ENCODE peak calls at places on chromosome 16, in four cellular contexts. One of them, this sample, is unnamed.

GRCh38 chr16:84115919-84116719 is 623 bp downstream of the MBTPS1 start:
- DNase-seq in astrocyte of the spinal cord: peak; percentile 40
- DNase-seq in keratinocyte: no peak
- DNase-seq in lower leg skin: peak; percentile 91
- DNase-seq in this sample: peak; percentile 18

GRCh38 chr16:89895482-89896250 is 22.3 kb downstream of the TCF25 start:
- DNase-seq in astrocyte of the spinal cord: no peak
- DNase-seq in keratinocyte: no peak
- DNase-seq in lower leg skin: no peak
- DNase-seq in this sample: no peak

GRCh38 chr16:57967916-57968315 is 3.0 kb downstream of the CNGB1 start:
- DNase-seq in astrocyte of the spinal cord: no peak
- DNase-seq in keratinocyte: no peak
- DNase-seq in lower leg skin: no peak
- DNase-seq in this sample: no peak

GRCh38 chr16:12398736-12399047 is 405.0 kb downstream of the CPPED1 start:
- DNase-seq in astrocyte of the spinal cord: no peak
- DNase-seq in keratinocyte: no peak
- DNase-seq in lower leg skin: no peak
- DNase-seq in this sample: no peak

GRCh38 chr16:3113765-3114479 is 1.5 kb downstream of the ZNF205 start:
- DNase-seq in astrocyte of the spinal cord: no peak
- DNase-seq in keratinocyte: no peak
- DNase-seq in lower leg skin: no peak
- DNase-seq in this sample: no peak

GRCh38 chr16:77840093-77840492 is 51.7 kb downstream of the VAT1L start:
- DNase-seq in astrocyte of the spinal cord: no peak
- DNase-seq in keratinocyte: no peak
- DNase-seq in lower leg skin: no peak
- DNase-seq in this sample: no peak

GRCh38 chr16:71214771-71215381 is 15.6 kb downstream of the HYDIN start:
- DNase-seq in astrocyte of the spinal cord: no peak
- DNase-seq in keratinocyte: no peak
- DNase-seq in lower leg skin: no peak
- DNase-seq in this sample: no peak

GRCh38 chr16:68384293-68385255 is 63.7 kb downstream of the SMPD3 start:
- DNase-seq in astrocyte of the spinal cord: no peak
- DNase-seq in keratinocyte: no peak
- DNase-seq in lower leg skin: no peak
- DNase-seq in this sample: no peak

GRCh38 chr16:46801428-46802049 is 29.4 kb downstream of the C16orf87 start:
- DNase-seq in astrocyte of the spinal cord: peak; percentile 41
- DNase-seq in keratinocyte: no peak
- DNase-seq in lower leg skin: no peak
- DNase-seq in this sample: no peak

GRCh38 chr16:75627856-75628255 is 4.8 kb upstream of the ADAT1 start:
- DNase-seq in astrocyte of the spinal cord: no peak
- DNase-seq in keratinocyte: no peak
- DNase-seq in lower leg skin: no peak
- DNase-seq in this sample: no peak

GRCh38 chr16:24721830-24722238 is 7.6 kb upstream of the TNRC6A start:
- DNase-seq in astrocyte of the spinal cord: no peak
- DNase-seq in keratinocyte: peak; percentile 62
- DNase-seq in lower leg skin: no peak
- DNase-seq in this sample: no peak

GRCh38 chr16:86019446-86020047 is 120.6 kb downstream of the IRF8 start:
- DNase-seq in astrocyte of the spinal cord: no peak
- DNase-seq in keratinocyte: no peak
- DNase-seq in lower leg skin: peak; percentile 42
- DNase-seq in this sample: no peak

GRCh38 chr16:49857423-49858181 is 1.7 kb upstream of the ZNF423 start:
- DNase-seq in astrocyte of the spinal cord: peak; percentile 49
- DNase-seq in keratinocyte: no peak
- DNase-seq in lower leg skin: no peak
- DNase-seq in this sample: peak; percentile 11

DNA sequence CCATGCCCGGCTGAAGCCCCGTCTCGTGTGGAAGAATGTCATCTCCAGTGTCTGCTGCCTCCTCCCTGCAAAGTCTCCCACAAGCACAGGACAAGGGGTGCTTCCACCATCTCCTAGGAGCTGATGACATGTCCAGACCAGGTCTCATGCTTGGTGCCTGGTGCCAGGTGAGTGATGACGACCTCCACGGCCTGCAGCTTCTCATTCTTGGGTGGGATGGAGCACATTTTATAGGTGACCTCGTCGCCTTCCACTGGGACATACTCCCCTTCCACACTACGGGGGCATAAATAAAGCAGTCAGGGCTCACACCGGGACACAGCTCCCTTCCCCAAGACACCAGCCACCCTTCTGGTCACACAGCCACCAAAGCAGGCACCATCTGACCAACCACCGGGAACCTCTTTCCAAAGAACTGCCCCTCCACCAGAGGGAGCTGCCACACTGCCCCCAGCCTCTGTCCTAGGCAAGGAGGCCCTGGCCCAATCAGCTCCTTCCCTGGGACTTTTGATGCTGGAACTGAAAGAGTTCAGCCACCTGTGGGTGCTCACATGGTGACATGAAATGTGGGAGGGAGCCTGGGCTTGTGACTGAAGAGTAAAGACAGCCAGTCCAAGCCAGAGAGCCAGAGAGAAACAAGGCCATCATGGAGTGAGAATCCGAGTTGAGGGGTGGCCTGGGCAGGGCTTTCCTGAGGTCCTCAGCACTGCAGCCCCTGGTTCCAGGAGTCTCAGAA is 13.6 kb downstream of the CARHSP1 start:
- DNase-seq in astrocyte of the spinal cord: no peak
- DNase-seq in keratinocyte: no peak
- DNase-seq in lower leg skin: no peak
- DNase-seq in this sample: no peak
- TF ChIP-seq CTCF in astrocyte of the spinal cord: peak; percentile 5
- TF ChIP-seq CTCF in keratinocyte: peak; percentile 42
- TF ChIP-seq CTCF in lower leg skin: no peak
- TF ChIP-seq CTCF in this sample: no peak

GRCh38 chr16:17289671-17290070 is 181.1 kb downstream of the XYLT1 start:
- DNase-seq in astrocyte of the spinal cord: no peak
- DNase-seq in keratinocyte: no peak
- DNase-seq in lower leg skin: no peak
- DNase-seq in this sample: no peak

GRCh38 chr16:17289050-17289449 is 181.7 kb downstream of the XYLT1 start:
- DNase-seq in astrocyte of the spinal cord: no peak
- DNase-seq in keratinocyte: no peak
- DNase-seq in lower leg skin: no peak
- DNase-seq in this sample: no peak

GRCh38 chr16:17283022-17283421 is 187.7 kb downstream of the XYLT1 start:
- DNase-seq in astrocyte of the spinal cord: no peak
- DNase-seq in keratinocyte: no peak
- DNase-seq in lower leg skin: no peak
- DNase-seq in this sample: no peak

GRCh38 chr16:17287401-17287800 is 183.4 kb downstream of the XYLT1 start:
- DNase-seq in astrocyte of the spinal cord: no peak
- DNase-seq in keratinocyte: no peak
- DNase-seq in lower leg skin: no peak
- DNase-seq in this sample: no peak

GRCh38 chr16:17286443-17286842 is 184.3 kb downstream of the XYLT1 start:
- DNase-seq in astrocyte of the spinal cord: no peak
- DNase-seq in keratinocyte: no peak
- DNase-seq in lower leg skin: no peak
- DNase-seq in this sample: no peak
- H3K4me3 ChIP-seq in astrocyte of the spinal cord: no peak overlapping the region
- H3K4me3 ChIP-seq in keratinocyte: no peak overlapping the region
- H3K4me3 ChIP-seq in lower leg skin: no peak overlapping the region
- H3K4me3 ChIP-seq in this sample: no peak overlapping the region

GRCh38 chr16:9014389-9014788 is 50.7 kb upstream of the USP7 start:
- DNase-seq in astrocyte of the spinal cord: no peak
- DNase-seq in keratinocyte: no peak
- DNase-seq in lower leg skin: no peak
- DNase-seq in this sample: no peak

GRCh38 chr16:9013508-9013864 is 49.8 kb upstream of the USP7 start:
- DNase-seq in astrocyte of the spinal cord: no peak
- DNase-seq in keratinocyte: no peak
- DNase-seq in lower leg skin: no peak
- DNase-seq in this sample: no peak

GRCh38 chr16:9015489-9015888 is 51.8 kb upstream of the USP7 start:
- DNase-seq in astrocyte of the spinal cord: no peak
- DNase-seq in keratinocyte: no peak
- DNase-seq in lower leg skin: no peak
- DNase-seq in this sample: no peak

GRCh38 chr16:9012330-9012729 is 48.6 kb upstream of the USP7 start:
- DNase-seq in astrocyte of the spinal cord: no peak
- DNase-seq in keratinocyte: no peak
- DNase-seq in lower leg skin: no peak
- DNase-seq in this sample: no peak

GRCh38 chr16:9012848-9013507 is 49.3 kb upstream of the USP7 start:
- DNase-seq in astrocyte of the spinal cord: peak; percentile 13
- DNase-seq in keratinocyte: no peak
- DNase-seq in lower leg skin: no peak
- DNase-seq in this sample: no peak
- TF ChIP-seq CTCF in astrocyte of the spinal cord: peak; percentile 26
- TF ChIP-seq CTCF in keratinocyte: no peak
- TF ChIP-seq CTCF in lower leg skin: no peak
- TF ChIP-seq CTCF in this sample: no peak

GRCh38 chr16:73057369-73058210 is 9.7 kb upstream of the ZFHX3 start:
- DNase-seq in astrocyte of the spinal cord: no peak
- DNase-seq in keratinocyte: no peak
- DNase-seq in lower leg skin: no peak
- DNase-seq in this sample: no peak

GRCh38 chr16:73056911-73057310 is 9.0 kb upstream of the ZFHX3 start:
- DNase-seq in astrocyte of the spinal cord: no peak
- DNase-seq in keratinocyte: no peak
- DNase-seq in lower leg skin: no peak
- DNase-seq in this sample: no peak

GRCh38 chr16:73059779-73060178 is 11.9 kb upstream of the ZFHX3 start:
- DNase-seq in astrocyte of the spinal cord: peak; percentile 47
- DNase-seq in keratinocyte: no peak
- DNase-seq in lower leg skin: no peak
- DNase-seq in this sample: no peak

GRCh38 chr16:73058616-73059409 is 10.9 kb upstream of the ZFHX3 start:
- DNase-seq in astrocyte of the spinal cord: no peak
- DNase-seq in keratinocyte: no peak
- DNase-seq in lower leg skin: no peak
- DNase-seq in this sample: no peak

DNA sequence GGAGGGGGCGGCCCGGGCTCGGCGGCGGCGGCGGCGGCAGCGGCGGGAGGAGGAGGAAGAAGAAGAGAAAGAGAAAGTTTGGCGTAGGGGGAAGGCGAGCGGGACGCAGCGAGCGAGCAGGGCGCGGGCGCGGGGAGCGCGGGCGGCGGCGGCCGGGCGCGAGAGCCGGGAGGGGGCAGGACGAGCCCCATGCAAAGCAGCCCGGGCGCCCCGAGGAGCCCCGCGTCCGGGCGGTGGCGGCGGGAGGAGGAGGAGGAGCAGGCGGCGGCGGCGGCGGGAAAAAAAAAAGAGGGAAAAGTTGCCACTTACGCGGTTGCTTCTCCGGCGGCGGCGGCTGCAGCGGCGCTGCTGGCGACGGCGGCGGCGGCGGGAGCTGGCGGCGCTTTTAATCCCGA is 10.3 kb upstream of the ZFHX3 start:
- DNase-seq in astrocyte of the spinal cord: no peak
- DNase-seq in keratinocyte: no peak
- DNase-seq in lower leg skin: no peak
- DNase-seq in this sample: no peak
- H3K4me3 ChIP-seq in astrocyte of the spinal cord: peak overlapping the region; percentile 77
- H3K4me3 ChIP-seq in keratinocyte: peak overlapping the region; percentile 29
- H3K4me3 ChIP-seq in lower leg skin: peak overlapping the region; percentile 73
- H3K4me3 ChIP-seq in this sample: peak overlapping the region; percentile 71

GRCh38 chr16:56357765-56358322 is 67.5 kb downstream of the AMFR start:
- DNase-seq in astrocyte of the spinal cord: no peak
- DNase-seq in keratinocyte: no peak
- DNase-seq in lower leg skin: peak; percentile 76
- DNase-seq in this sample: no peak

GRCh38 chr16:56355786-56356275 is 69.5 kb downstream of the AMFR start:
- DNase-seq in astrocyte of the spinal cord: no peak
- DNase-seq in keratinocyte: no peak
- DNase-seq in lower leg skin: peak; percentile 82
- DNase-seq in this sample: no peak

GRCh38 chr16:56355221-56355620 is 70.1 kb downstream of the AMFR start:
- DNase-seq in astrocyte of the spinal cord: no peak
- DNase-seq in keratinocyte: no peak
- DNase-seq in lower leg skin: peak; percentile 72
- DNase-seq in this sample: no peak

GRCh38 chr16:56356276-56357241 is 68.8 kb downstream of the AMFR start:
- DNase-seq in astrocyte of the spinal cord: peak; percentile 89
- DNase-seq in keratinocyte: no peak
- DNase-seq in lower leg skin: peak; percentile 94
- DNase-seq in this sample: peak; percentile 68

DNA sequence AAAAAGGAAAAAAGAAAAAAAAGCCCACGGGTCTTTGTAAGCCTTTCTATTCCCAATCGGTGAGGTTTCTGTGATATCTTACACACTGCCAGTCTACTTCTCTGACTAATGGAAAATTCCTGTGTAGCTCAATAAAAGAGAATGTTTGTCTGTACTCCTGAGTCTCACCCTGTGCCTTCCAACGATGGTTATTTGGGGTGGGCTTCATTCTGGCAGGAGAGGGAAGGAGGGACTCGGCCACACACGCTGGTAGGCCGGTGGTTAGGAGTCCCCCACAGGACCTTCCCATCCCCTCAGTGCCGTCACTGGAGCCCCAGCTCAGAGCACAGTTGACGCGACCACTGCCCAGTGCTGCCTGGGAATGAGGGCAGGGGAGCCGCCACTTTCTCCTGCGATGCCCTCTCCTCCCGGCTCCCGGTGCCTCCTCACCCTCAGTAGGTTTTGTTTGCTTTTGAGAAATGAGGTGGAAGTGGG is 68.0 kb downstream of the AMFR start:
- DNase-seq in astrocyte of the spinal cord: no peak
- DNase-seq in keratinocyte: no peak
- DNase-seq in lower leg skin: peak; percentile 82
- DNase-seq in this sample: no peak
- TF ChIP-seq CTCF in astrocyte of the spinal cord: no peak
- TF ChIP-seq CTCF in keratinocyte: no peak
- TF ChIP-seq CTCF in lower leg skin: no peak
- TF ChIP-seq CTCF in this sample: no peak

This sample was measured in LNCaP clone FGC.